ENCODE peak calls at places on chromosomes 11 and 22, in ten cellular contexts. W is tibial nerve, C is breast epithelium, E is ovary, N is adrenal gland, Y is esophagus squamous epithelium, S is uterus, M is A549, K is Peyer's patch, I is right lobe of liver. J is an unnamed sample.
A peak's percentile ranks its signal among the peaks of the same experiment; 100 is the strongest.

GRCh38 chr11:1851437-1852180 is 1.3 kb upstream of the LSP1 start:
- DNase-seq in E (no peak), S (no peak), I (no peak), M (no peak), W (no peak), N (no peak), C (no peak), K (no peak), Y (no peak), J (no peak)

GRCh38 chr22:43183496-43184263 is 3.3 kb downstream of the TTLL12 start:
- DNase-seq in K (no peak), Y (no peak), E (no peak), I (no peak), N (no peak), C (no peak), W (no peak), S (no peak), M (no peak), J (no peak)

GRCh38 chr11:4658629-4659453 is 15.1 kb downstream of the OR51E1 start:
- DNase-seq in Y (no peak), C (no peak), W (no peak), E (no peak), I (no peak), M (no peak), N (no peak), K (no peak), S (no peak), J (no peak)

GRCh38 chr22:31185056-31185455 is 25.1 kb downstream of the RNF185 start:
- DNase-seq in K (no peak), M (no peak), N (no peak), C (no peak), Y (no peak), I (no peak), W (no peak), E (no peak), S (no peak), J (no peak)

GRCh38 chr22:26835929-26836528 is 178.6 kb downstream of the MIAT start:
- DNase-seq in Y (no peak), E (no peak), C (no peak), W (peak; percentile 32), K (no peak), N (peak; percentile 27), S (peak; percentile 19), M (peak; percentile 44), I (no peak), J (no peak)

GRCh38 chr11:79336740-79337517 is 103.9 kb downstream of the TENM4 start:
- DNase-seq in C (no peak), K (no peak), I (no peak), S (no peak), N (no peak), M (no peak), Y (no peak), W (no peak), E (no peak), J (no peak)

GRCh38 chr11:119550330-119550729 is 127.4 kb upstream of the THY1 start:
- DNase-seq in M (no peak), S (no peak), E (no peak), C (no peak), K (no peak), Y (no peak), I (no peak), N (no peak), W (no peak), J (peak; percentile 14)

GRCh38 chr11:11391796-11392195 is 38.7 kb upstream of the CSNK2A3 start:
- DNase-seq in E (no peak), N (no peak), I (no peak), C (no peak), K (peak; percentile 60), Y (no peak), W (no peak), M (no peak), S (peak; percentile 47), J (no peak)

GRCh38 chr22:39351689-39352214 is 2.0 kb downstream of the SYNGR1 start:
- DNase-seq in E (no peak), N (no peak), M (no peak), I (no peak), Y (no peak), S (no peak), K (no peak), W (no peak), C (no peak), J (no peak)

GRCh38 chr11:122285021-122285420 is 169.0 kb upstream of the BLID start:
- DNase-seq in M (no peak), K (no peak), S (no peak), E (no peak), N (no peak), Y (no peak), W (no peak), C (no peak), I (no peak), J (no peak)

GRCh38 chr11:92776676-92777075 is 192.8 kb upstream of the MTNR1B start:
- DNase-seq in E (no peak), Y (no peak), S (no peak), C (no peak), K (no peak), W (no peak), I (no peak), M (no peak), N (no peak), J (no peak)

GRCh38 chr11:60338053-60338452 is 11.0 kb downstream of the MS4A6E start:
- DNase-seq in Y (no peak), W (no peak), N (no peak), M (no peak), S (no peak), I (no peak), K (no peak), E (no peak), C (no peak), J (no peak)

GRCh38 chr11:94245121-94245520 is 59.3 kb upstream of the IZUMO1R start:
- DNase-seq in N (no peak), W (no peak), M (no peak), E (no peak), S (no peak), I (no peak), Y (no peak), K (no peak), C (no peak), J (no peak)

GRCh38 chr11:13883042-13883441 is 79.5 kb upstream of the SPON1 start:
- DNase-seq in N (no peak), M (no peak), K (no peak), I (no peak), W (no peak), Y (no peak), C (no peak), E (no peak), S (no peak), J (no peak)

GRCh38 chr11:13881176-13881680 is 81.3 kb upstream of the SPON1 start:
- DNase-seq in S (no peak), E (no peak), Y (no peak), K (no peak), W (no peak), I (no peak), C (no peak), M (no peak), N (no peak), J (no peak)

GRCh38 chr11:13883589-13883988 is 78.9 kb upstream of the SPON1 start:
- DNase-seq in M (no peak), E (no peak), C (no peak), Y (no peak), K (no peak), I (no peak), N (no peak), W (no peak), S (no peak), J (no peak)

GRCh38 chr11:13884159-13884799 is 78.2 kb upstream of the SPON1 start:
- DNase-seq in E (no peak), K (no peak), W (no peak), C (no peak), N (no peak), I (no peak), S (no peak), Y (no peak), M (no peak), J (no peak)

DNA sequence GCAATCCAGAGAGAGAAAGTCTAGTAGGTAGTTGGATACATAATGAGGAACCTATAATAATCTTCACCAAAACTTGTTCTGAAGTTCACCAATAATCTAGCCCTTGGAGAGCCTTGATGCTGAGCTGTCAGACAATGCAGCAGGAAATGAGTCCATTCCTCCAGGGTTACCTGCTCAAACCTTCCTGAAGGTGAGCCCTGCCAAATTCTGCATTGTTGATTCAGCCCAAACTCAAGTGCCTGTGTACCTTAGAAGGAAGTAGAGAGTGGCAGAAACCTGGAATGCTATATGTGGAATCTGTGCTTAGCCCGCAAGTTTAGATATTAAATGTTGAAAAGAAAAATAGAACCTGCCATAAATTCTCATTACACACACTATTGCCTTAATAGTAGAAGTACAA is 77.4 kb upstream of the SPON1 start:
- DNase-seq in C (no peak), W (no peak), N (no peak), I (no peak), Y (no peak), S (no peak), E (no peak), K (no peak), M (no peak), J (no peak)
- TF ChIP-seq CTCF in C (no peak), W (no peak), N (no peak), I (no peak), Y (no peak), S (no peak), E (no peak), K (no peak), M (no peak), J (no peak)

GRCh38 chr11:68127791-68128681 is 6.8 kb upstream of the CHKA start:
- DNase-seq in C (peak; percentile 89), W (no peak), K (peak; percentile 72), I (peak; percentile 69), E (peak; percentile 89), M (no peak), N (peak; percentile 70), S (peak; percentile 67), Y (no peak), J (no peak)
- H3K4me3 ChIP-seq in C (peak overlapping the region; percentile 68), W (peak overlapping the region; percentile 50), K (peak overlapping the region; percentile 9), I (peak overlapping the region; percentile 42), E (peak overlapping the region; percentile 51), M (no peak overlapping the region), N (no peak overlapping the region), S (peak overlapping the region; percentile 48), Y (peak overlapping the region; percentile 43), J (no peak overlapping the region)

DNA sequence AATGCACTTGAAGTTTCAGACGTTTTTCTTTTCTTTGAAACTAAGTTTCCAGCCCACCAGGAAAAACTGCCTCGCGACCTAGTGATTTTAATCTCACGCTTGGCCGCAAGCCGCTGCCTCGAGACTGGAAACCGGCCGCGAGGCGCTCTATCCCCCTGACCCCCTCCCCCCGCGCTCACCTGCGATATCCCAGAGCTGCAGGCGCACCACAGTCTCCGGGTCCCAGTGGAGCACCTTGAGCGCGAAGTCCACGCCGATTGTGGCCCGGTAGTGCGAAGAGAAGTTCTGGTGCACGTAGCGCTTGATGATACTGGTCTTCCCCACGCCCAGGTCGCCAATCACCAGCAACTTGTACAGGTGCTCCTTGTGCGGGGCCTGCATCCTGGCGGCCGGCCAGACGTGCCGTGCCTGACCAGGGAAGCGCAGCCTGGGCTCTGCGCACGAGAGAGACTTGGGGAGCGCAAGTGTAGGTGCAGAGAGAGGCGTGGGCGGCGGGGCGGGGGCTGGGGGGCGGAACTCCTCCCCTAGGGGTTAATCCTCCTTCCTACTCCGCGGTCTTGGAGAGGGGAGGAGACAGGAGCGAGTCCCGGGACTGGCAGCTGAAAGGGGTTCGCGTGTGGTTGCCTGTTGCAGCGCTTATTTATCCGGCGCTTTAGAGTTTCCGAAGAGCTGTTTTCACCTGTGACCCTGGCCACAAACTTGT is at the start of gene RAB38:
- DNase-seq in W (no peak), N (peak; percentile 67), S (peak; percentile 40), I (peak; percentile 45), C (peak; percentile 53), K (peak; percentile 81), M (no peak), E (peak; percentile 18), Y (no peak), J (peak; percentile 26)
- TF ChIP-seq POLR2A in W (no peak), N (no peak), S (no peak), I (no peak), C (no peak), K (no peak), M (no peak), E (no peak), Y (no peak), J (no peak)

GRCh38 chr22:21643533-21644357 is 1.6 kb downstream of the SDF2L1 start:
- DNase-seq in K (no peak), E (no peak), Y (no peak), S (no peak), C (no peak), I (no peak), W (no peak), N (no peak), M (no peak), J (no peak)
- TF ChIP-seq CTCF in K (no peak), E (no peak), Y (no peak), S (no peak), C (no peak), I (no peak), W (no peak), N (no peak), M (no peak), J (no peak)

J was measured in lower leg skin.